ENCODE peak calls at places on chromosomes 4 and X, in ten cellular contexts. Z is epithelial cell of esophagus, R is hepatocyte, X is MCF 10A, L is mesothelial cell of epicardium, N is cardiac muscle cell, K is heart left ventricle, S is GM12864, P is astrocyte of the spinal cord, T is right lobe of liver. J is an unnamed sample.

GRCh38 chr4:84957509-84958420 is 8.7 kb downstream of the WDFY3 start:
- DNase-seq in Z (no peak), R (no peak), X (no peak), L (no peak), N (no peak), K (no peak), S (no peak), P (no peak), T (no peak), J (no peak)

GRCh38 chrX:10217218-10217617 is 60.4 kb downstream of the CLCN4 start:
- DNase-seq in Z (no peak), R (no peak), X (no peak), L (no peak), N (no peak), K (peak), S (no peak), P (no peak), T (no peak), J (no peak)

GRCh38 chrX:100447563-100448397 is 37.7 kb upstream of the PCDH19 start:
- DNase-seq in Z (peak), R (peak), X (peak), L (peak), N (peak), K (peak), S (no peak), P (peak), T (no peak), J (peak)

GRCh38 chr4:26217429-26217828 is 103.4 kb upstream of the RBPJ start:
- DNase-seq in Z (no peak), R (no peak), X (no peak), L (no peak), N (no peak), K (no peak), S (no peak), P (no peak), T (no peak), J (no peak)

GRCh38 chr4:53489279-53489889 is 101.9 kb downstream of the LNX1 start:
- DNase-seq in Z (peak), R (no peak), X (peak), L (no peak), N (no peak), K (no peak), S (no peak), P (peak), T (no peak), J (no peak)

GRCh38 chr4:76011700-76012387 is 4.5 kb upstream of the CXCL9 start:
- DNase-seq in Z (peak), R (peak), X (peak), L (no peak), N (no peak), K (peak), S (no peak), P (peak), T (no peak), J (no peak)

GRCh38 chr4:81601270-81601694 is 129.6 kb upstream of the RASGEF1B start:
- DNase-seq in Z (no peak), R (peak), X (no peak), L (no peak), N (no peak), K (no peak), S (no peak), P (no peak), T (no peak), J (no peak)

GRCh38 chrX:22323541-22323940 is 50.8 kb downstream of the CBLL2 start:
- DNase-seq in Z (peak), R (no peak), X (peak), L (no peak), N (no peak), K (no peak), S (no peak), P (peak), T (no peak), J (no peak)

GRCh38 chrX:45479835-45480422 is 279.3 kb upstream of the DIPK2B start:
- DNase-seq in Z (peak), R (peak), X (peak), L (no peak), N (no peak), K (no peak), S (no peak), P (peak), T (no peak), J (peak)

GRCh38 chr4:16253127-16253960 is 27.1 kb upstream of the TAPT1 start:
- DNase-seq in Z (peak), R (no peak), X (peak), L (no peak), N (no peak), K (no peak), S (no peak), P (peak), T (no peak), J (no peak)

GRCh38 chr4:129218355-129218754 is 122.4 kb downstream of the C4orf33 start:
- DNase-seq in Z (peak), R (peak), X (no peak), L (no peak), N (peak), K (peak), S (no peak), P (peak), T (peak), J (peak)

GRCh38 chr4:42483426-42484379 is 86.4 kb downstream of the SHISA3 start:
- DNase-seq in Z (peak), R (no peak), X (no peak), L (no peak), N (no peak), K (no peak), S (no peak), P (no peak), T (no peak), J (no peak)

GRCh38 chr4:123444298-123444731 is 47.7 kb downstream of the SPRY1 start:
- DNase-seq in Z (no peak), R (peak), X (no peak), L (no peak), N (peak), K (peak), S (peak), P (no peak), T (peak), J (peak)

GRCh38 chrX:155966876-155967275 is 30.6 kb upstream of the IL9R start:
- DNase-seq in Z (peak), R (peak), X (peak), L (no peak), N (peak), K (no peak), S (peak), P (no peak), T (no peak), J (peak)

GRCh38 chr4:185730849-185731608 is 81.0 kb downstream of the SORBS2 start:
- DNase-seq in Z (peak), R (no peak), X (peak), L (no peak), N (no peak), K (no peak), S (peak), P (peak), T (no peak), J (no peak)
- TF ChIP-seq CTCF in Z (peak), R (no peak), X (peak), L (no peak), N (no peak), K (no peak), S (no peak), P (no peak), T (no peak), J (no peak)

GRCh38 chrX:119948381-119948780 is 4.8 kb upstream of the NKAP start:
- DNase-seq in Z (peak), R (no peak), X (no peak), L (no peak), N (no peak), K (no peak), S (no peak), P (no peak), T (no peak), J (no peak)
- TF ChIP-seq CTCF in Z (no peak), R (peak), X (no peak), L (no peak), N (no peak), K (no peak), S (peak), P (no peak), T (peak), J (no peak)

GRCh38 chr4:48110452-48110978 is 23.5 kb downstream of the TXK start:
- DNase-seq in Z (no peak), R (no peak), X (no peak), L (no peak), N (no peak), K (no peak), S (no peak), P (no peak), T (no peak), J (no peak)

GRCh38 chr4:48105230-48105629 is 28.8 kb downstream of the TXK start:
- DNase-seq in Z (no peak), R (no peak), X (no peak), L (no peak), N (no peak), K (no peak), S (no peak), P (no peak), T (no peak), J (no peak)

GRCh38 chr4:48112017-48112667 is 21.9 kb downstream of the TXK start:
- DNase-seq in Z (peak), R (no peak), X (no peak), L (no peak), N (no peak), K (no peak), S (no peak), P (peak), T (no peak), J (no peak)

GRCh38 chr4:48108309-48109073 is 25.6 kb downstream of the TXK start:
- DNase-seq in Z (no peak), R (no peak), X (no peak), L (no peak), N (no peak), K (no peak), S (no peak), P (no peak), T (no peak), J (no peak)

GRCh38 chr4:48109413-48110263 is 24.4 kb downstream of the TXK start:
- DNase-seq in Z (peak), R (peak), X (peak), L (no peak), N (peak), K (no peak), S (peak), P (peak), T (no peak), J (peak)
- TF ChIP-seq CTCF in Z (peak), R (peak), X (peak), L (peak), N (peak), K (no peak), S (peak), P (peak), T (peak), J (peak)

GRCh38 chr4:2008921-2009650 is at the start of gene NELFA:
- DNase-seq in Z (peak), R (peak), X (peak), L (peak), N (peak), K (peak), S (peak), P (peak), T (peak), J (peak)

GRCh38 chr4:2007804-2008670 is 737 bp downstream of the NELFA start:
- DNase-seq in Z (no peak), R (peak), X (no peak), L (no peak), N (peak), K (no peak), S (no peak), P (no peak), T (no peak), J (no peak)

GRCh38 chr4:2008671-2008920 is 178 bp downstream of the NELFA start:
- DNase-seq in Z (no peak), R (no peak), X (no peak), L (no peak), N (no peak), K (no peak), S (no peak), P (no peak), T (no peak), J (no peak)

GRCh38 chr4:2006956-2007653 is 1.7 kb downstream of the NELFA start:
- DNase-seq in Z (no peak), R (no peak), X (no peak), L (no peak), N (no peak), K (no peak), S (no peak), P (no peak), T (no peak), J (no peak)

GRCh38 chr4:2009651-2010233 is 968 bp upstream of the NELFA start:
- DNase-seq in Z (peak), R (peak), X (peak), L (peak), N (peak), K (peak), S (peak), P (peak), T (peak), J (peak)
- TF ChIP-seq CTCF in Z (peak), R (peak), X (peak), L (no peak), N (peak), K (no peak), S (no peak), P (peak), T (peak), J (no peak)

GRCh38 chr4:3409571-3410091 is 32.1 kb upstream of the HGFAC start:
- DNase-seq in Z (no peak), R (no peak), X (no peak), L (no peak), N (no peak), K (no peak), S (no peak), P (no peak), T (peak), J (no peak)
- TF ChIP-seq CTCF in Z (no peak), R (no peak), X (no peak), L (no peak), N (no peak), K (no peak), S (no peak), P (no peak), T (no peak), J (no peak)

DNA sequence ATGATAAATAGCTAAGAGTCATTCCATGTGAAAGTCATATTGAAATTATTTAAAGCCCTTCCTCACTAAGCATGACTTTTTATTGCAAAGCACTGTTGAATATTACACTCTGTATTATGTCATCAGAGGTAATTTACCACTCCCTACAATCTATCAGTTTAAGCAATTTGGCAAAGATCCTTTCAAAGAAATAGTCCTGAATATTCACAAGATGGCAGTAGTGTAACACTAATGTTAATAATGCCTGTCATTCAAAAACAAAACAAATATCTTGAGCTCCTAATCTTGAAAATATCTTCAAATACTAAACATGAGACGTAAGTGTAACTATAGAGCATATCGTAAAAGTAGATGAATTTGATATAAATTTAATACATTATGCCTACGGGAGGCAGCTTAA is 208.6 kb upstream of the TECRL start:
- DNase-seq in Z (peak), R (no peak), X (peak), L (no peak), N (no peak), K (no peak), S (no peak), P (peak), T (no peak), J (no peak)
- TF ChIP-seq CTCF in Z (no peak), R (peak), X (peak), L (no peak), N (no peak), K (no peak), S (no peak), P (no peak), T (no peak), J (no peak)

DNA sequence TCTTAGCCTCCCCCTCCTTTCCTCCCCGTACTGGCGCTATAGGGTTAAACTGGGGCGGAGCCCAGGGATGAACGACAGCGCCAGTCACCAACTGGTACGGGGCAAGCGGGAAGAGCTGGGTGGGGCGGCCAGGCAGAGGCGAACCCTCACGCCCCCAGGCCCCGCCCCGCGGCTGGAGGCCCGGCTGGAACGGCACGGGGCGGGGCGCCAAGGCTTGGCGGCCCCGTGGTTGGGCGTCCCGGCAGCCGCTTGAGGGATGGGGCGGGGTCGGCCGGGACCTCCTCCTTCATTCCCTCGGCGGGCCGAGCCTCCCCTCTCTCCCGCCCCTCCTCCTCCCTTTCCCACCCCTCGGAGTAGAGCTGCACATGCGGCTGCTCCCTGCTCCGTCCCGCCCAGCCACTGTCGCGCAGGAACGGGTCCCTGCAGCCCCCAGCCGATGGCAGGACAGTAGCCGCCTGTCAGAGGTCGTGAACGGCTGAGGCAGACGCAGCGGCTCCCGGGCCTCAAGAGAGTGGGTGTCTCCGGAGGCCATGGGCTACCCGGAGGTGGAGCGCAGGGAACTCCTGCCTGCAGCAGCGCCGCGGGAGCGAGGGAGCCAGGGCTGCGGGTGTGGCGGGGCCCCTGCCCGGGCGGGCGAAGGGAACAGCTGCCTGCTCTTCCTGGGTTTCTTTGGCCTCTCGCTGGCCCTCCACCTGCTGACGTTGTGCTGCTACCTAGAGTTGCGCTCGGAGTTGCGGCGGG is at the start of gene EDA:
- DNase-seq in Z (peak), R (peak), X (peak), L (peak), N (peak), K (peak), S (no peak), P (peak), T (peak), J (peak)
- TF ChIP-seq CTCF in Z (no peak), R (no peak), X (no peak), L (no peak), N (no peak), K (no peak), S (no peak), P (no peak), T (no peak), J (no peak)

GRCh38 chrX:121333942-121334341 is 286.5 kb downstream of the GLUD2 start:
- DNase-seq in Z (peak), R (peak), X (no peak), L (no peak), N (peak), K (no peak), S (no peak), P (no peak), T (no peak), J (no peak)
- TF ChIP-seq CTCF in Z (no peak), R (peak), X (no peak), L (no peak), N (no peak), K (no peak), S (no peak), P (no peak), T (peak), J (no peak)

GRCh38 chrX:39442332-39442731 is 641.1 kb downstream of the MID1IP1 start:
- DNase-seq in Z (no peak), R (no peak), X (no peak), L (no peak), N (no peak), K (no peak), S (peak), P (no peak), T (no peak), J (no peak)

GRCh38 chrX:39440734-39441305 is 639.6 kb downstream of the MID1IP1 start:
- DNase-seq in Z (no peak), R (no peak), X (no peak), L (no peak), N (no peak), K (no peak), S (no peak), P (no peak), T (no peak), J (no peak)

GRCh38 chrX:39439910-39440733 is 638.9 kb downstream of the MID1IP1 start:
- DNase-seq in Z (no peak), R (no peak), X (no peak), L (no peak), N (no peak), K (no peak), S (peak), P (no peak), T (no peak), J (no peak)

GRCh38 chrX:39437670-39438441 is 636.6 kb downstream of the MID1IP1 start:
- DNase-seq in Z (no peak), R (no peak), X (no peak), L (no peak), N (no peak), K (no peak), S (no peak), P (no peak), T (peak), J (no peak)

GRCh38 chrX:39438603-39439602 is 637.6 kb downstream of the MID1IP1 start:
- DNase-seq in Z (no peak), R (no peak), X (no peak), L (no peak), N (no peak), K (no peak), S (no peak), P (no peak), T (no peak), J (no peak)
- TF ChIP-seq CTCF in Z (no peak), R (peak), X (no peak), L (no peak), N (no peak), K (no peak), S (no peak), P (no peak), T (no peak), J (no peak)